ENCODE peak calls at places on chromosomes 2 and 18, in six cellular contexts. F, M, X, N, K and U are unnamed samples.

GRCh38 chr2:54459037-54459441 is 2.9 kb downstream of the SPTBN1 start:
- DNase-seq in F (no peak), M (peak; percentile 73), X (no peak), N (peak; percentile 96), K (no peak), U (no peak)

GRCh38 chr2:48356701-48357322 is 173.1 kb upstream of the STON1 start:
- DNase-seq in F (no peak), M (peak; percentile 78), X (peak; percentile 56), N (peak; percentile 20), K (no peak), U (peak; percentile 64)

GRCh38 chr18:56576826-56577573 is 61.4 kb downstream of the TXNL1 start:
- DNase-seq in F (no peak), M (peak; percentile 7), X (no peak), N (no peak), K (no peak), U (no peak)

GRCh38 chr2:151840216-151840691 is 12.0 kb upstream of the ARL5A start:
- DNase-seq in F (no peak), M (no peak), X (no peak), N (no peak), K (no peak), U (peak; percentile 88)

GRCh38 chr2:60366178-60366577 is 187.3 kb downstream of the BCL11A start:
- DNase-seq in F (no peak), M (no peak), X (no peak), N (no peak), K (no peak), U (peak; percentile 66)

GRCh38 chr2:191443446-191443845 is 198.2 kb downstream of the MYO1B start:
- DNase-seq in F (no peak), M (no peak), X (no peak), N (no peak), K (no peak), U (no peak)

GRCh38 chr2:47043142-47043890 is 111.8 kb downstream of the STPG4 start:
- DNase-seq in F (no peak), M (peak; percentile 91), X (no peak), N (no peak), K (no peak), U (no peak)

GRCh38 chr2:39424951-39425350 is 12.1 kb downstream of the MAP4K3 start:
- DNase-seq in F (no peak), M (no peak), X (no peak), N (no peak), K (no peak), U (no peak)

GRCh38 chr2:195486987-195487644 is 169.9 kb upstream of the SLC39A10 start:
- DNase-seq in F (no peak), M (peak; percentile 76), X (peak; percentile 35), N (peak; percentile 95), K (no peak), U (peak; percentile 42)

GRCh38 chr2:239269173-239269865 is 131.5 kb downstream of the HDAC4 start:
- DNase-seq in F (peak; percentile 54), M (no peak), X (peak; percentile 4), N (no peak), K (no peak), U (no peak)

GRCh38 chr2:212484563-212485080 is 54.0 kb downstream of the ERBB4 start:
- DNase-seq in F (no peak), M (no peak), X (no peak), N (no peak), K (no peak), U (no peak)

GRCh38 chr2:6495466-6495865 is 370.2 kb downstream of the CMPK2 start:
- DNase-seq in F (no peak), M (no peak), X (no peak), N (no peak), K (no peak), U (no peak)

GRCh38 chr2:105843797-105844374 is 99.2 kb downstream of the NCK2 start:
- DNase-seq in F (no peak), M (no peak), X (no peak), N (no peak), K (no peak), U (no peak)

GRCh38 chr2:37655442-37655841 is 16.0 kb downstream of the CDC42EP3 start:
- DNase-seq in F (no peak), M (no peak), X (no peak), N (no peak), K (peak; percentile 13), U (no peak)

GRCh38 chr2:88452151-88452851 is at the start of gene FOXI3:
- DNase-seq in F (peak; percentile 64), M (no peak), X (no peak), N (no peak), K (peak; percentile 76), U (no peak)

GRCh38 chr2:8004250-8004681 is 677.6 kb upstream of the ID2 start:
- DNase-seq in F (no peak), M (peak; percentile 89), X (no peak), N (peak; percentile 9), K (peak; percentile 5), U (peak; percentile 24)

GRCh38 chr2:96918754-96919550 is 49.1 kb upstream of the SEMA4C start:
- DNase-seq in F (no peak), M (no peak), X (no peak), N (no peak), K (no peak), U (no peak)

GRCh38 chr2:172704072-172704936 is 31.3 kb upstream of the RAPGEF4 start:
- DNase-seq in F (no peak), M (peak; percentile 44), X (no peak), N (peak; percentile 17), K (peak; percentile 47), U (peak; percentile 12)

GRCh38 chr2:99754215-99754614 is 264.4 kb upstream of the REV1 start:
- DNase-seq in F (no peak), M (peak; percentile 23), X (no peak), N (no peak), K (no peak), U (no peak)

GRCh38 chr2:174263989-174264388 is 15.7 kb upstream of the OLA1 start:
- DNase-seq in F (no peak), M (peak; percentile 84), X (no peak), N (no peak), K (no peak), U (no peak)

GRCh38 chr2:62042944-62043343 is 137.5 kb downstream of the COMMD1 start:
- DNase-seq in F (no peak), M (peak; percentile 8), X (no peak), N (no peak), K (no peak), U (no peak)

GRCh38 chr2:51263921-51264320 is 232.0 kb upstream of the NRXN1 start:
- DNase-seq in F (no peak), M (no peak), X (no peak), N (no peak), K (no peak), U (no peak)

GRCh38 chr2:112869258-112869842 is 32.8 kb upstream of the IL1B start:
- DNase-seq in F (peak; percentile 90), M (peak; percentile 54), X (peak; percentile 79), N (no peak), K (peak; percentile 76), U (peak; percentile 22)

GRCh38 chr2:228688007-228688645 is 506.6 kb upstream of the SPHKAP start:
- DNase-seq in F (no peak), M (peak; percentile 33), X (no peak), N (no peak), K (peak; percentile 85), U (no peak)

GRCh38 chr18:53864758-53865157 is 359.7 kb downstream of the MBD2 start:
- DNase-seq in F (no peak), M (peak; percentile 11), X (no peak), N (no peak), K (no peak), U (no peak)

GRCh38 chr2:172478353-172478752 is 51.0 kb downstream of the ITGA6 start:
- DNase-seq in F (no peak), M (no peak), X (no peak), N (no peak), K (no peak), U (no peak)